ENCODE peak calls at places on chromosomes 5 and 9, in six cellular contexts. One of them, this sample, is unnamed.

GRCh38 chr5:107112207-107112606 is 558.5 kb downstream of the EFNA5 start:
- DNase-seq in NCI-H1105: no peak
- DNase-seq in G401: peak; percentile 92
- DNase-seq in foreskin fibroblast: no peak
- DNase-seq in uterus: no peak
- DNase-seq in myocyte: no peak
- DNase-seq in this sample: no peak

GRCh38 chr5:2762744-2763532 is 11.5 kb upstream of the IRX2 start:
- DNase-seq in uterus: no peak
- DNase-seq in foreskin fibroblast: no peak
- DNase-seq in myocyte: no peak
- DNase-seq in G401: no peak
- DNase-seq in NCI-H1105: no peak
- DNase-seq in this sample: no peak

GRCh38 chr9:20606637-20607036 is 15.7 kb downstream of the MLLT3 start:
- DNase-seq in myocyte: no peak
- DNase-seq in NCI-H1105: no peak
- DNase-seq in G401: no peak
- DNase-seq in foreskin fibroblast: no peak
- DNase-seq in uterus: peak; percentile 17
- DNase-seq in this sample: no peak

GRCh38 chr9:35726876-35727438 is 5.0 kb downstream of the TLN1 start:
- DNase-seq in foreskin fibroblast: peak; percentile 50
- DNase-seq in NCI-H1105: no peak
- DNase-seq in myocyte: peak; percentile 87
- DNase-seq in uterus: no peak
- DNase-seq in G401: peak; percentile 64
- DNase-seq in this sample: no peak

GRCh38 chr5:153640293-153640692 is 149.8 kb downstream of the GRIA1 start:
- DNase-seq in myocyte: no peak
- DNase-seq in NCI-H1105: no peak
- DNase-seq in foreskin fibroblast: no peak
- DNase-seq in uterus: no peak
- DNase-seq in G401: no peak
- DNase-seq in this sample: no peak

GRCh38 chr9:17005085-17005484 is 129.8 kb upstream of the CNTLN start:
- DNase-seq in G401: no peak
- DNase-seq in uterus: peak; percentile 58
- DNase-seq in myocyte: peak; percentile 77
- DNase-seq in foreskin fibroblast: peak; percentile 74
- DNase-seq in NCI-H1105: peak; percentile 21
- DNase-seq in this sample: no peak

GRCh38 chr9:675697-676370 is 165.7 kb upstream of the DMRT1 start:
- DNase-seq in myocyte: no peak
- DNase-seq in foreskin fibroblast: no peak
- DNase-seq in NCI-H1105: no peak
- DNase-seq in G401: no peak
- DNase-seq in uterus: no peak
- DNase-seq in this sample: no peak

GRCh38 chr5:72835633-72836032 is 19.2 kb downstream of the TNPO1 start:
- DNase-seq in G401: no peak
- DNase-seq in myocyte: no peak
- DNase-seq in NCI-H1105: no peak
- DNase-seq in foreskin fibroblast: no peak
- DNase-seq in uterus: no peak
- DNase-seq in this sample: no peak

GRCh38 chr5:180649297-180650039 is at the start of gene FLT4:
- DNase-seq in G401: no peak
- DNase-seq in NCI-H1105: no peak
- DNase-seq in uterus: peak; percentile 7
- DNase-seq in foreskin fibroblast: no peak
- DNase-seq in myocyte: no peak
- DNase-seq in this sample: no peak

GRCh38 chr9:129175825-129176633 is 2.0 kb downstream of the IER5L start:
- DNase-seq in G401: peak; percentile 68
- DNase-seq in uterus: peak; percentile 91
- DNase-seq in NCI-H1105: peak; percentile 56
- DNase-seq in foreskin fibroblast: peak; percentile 91
- DNase-seq in myocyte: peak; percentile 90
- DNase-seq in this sample: peak; percentile 36

GRCh38 chr5:107472620-107473064 is 198.1 kb downstream of the EFNA5 start:
- DNase-seq in myocyte: no peak
- DNase-seq in foreskin fibroblast: no peak
- DNase-seq in NCI-H1105: no peak
- DNase-seq in G401: no peak
- DNase-seq in uterus: no peak
- DNase-seq in this sample: no peak

GRCh38 chr9:94108584-94108983 is 24.3 kb downstream of the PTPDC1 start:
- DNase-seq in G401: peak; percentile 8
- DNase-seq in myocyte: peak; percentile 30
- DNase-seq in foreskin fibroblast: no peak
- DNase-seq in uterus: no peak
- DNase-seq in NCI-H1105: no peak
- DNase-seq in this sample: no peak

GRCh38 chr5:168874713-168875380 is 295.7 kb upstream of the PANK3 start:
- DNase-seq in uterus: no peak
- DNase-seq in G401: no peak
- DNase-seq in foreskin fibroblast: no peak
- DNase-seq in NCI-H1105: no peak
- DNase-seq in myocyte: no peak
- DNase-seq in this sample: no peak

GRCh38 chr5:150209020-150209635 is 19.3 kb downstream of the SLC6A7 start:
- DNase-seq in NCI-H1105: no peak
- DNase-seq in uterus: no peak
- DNase-seq in myocyte: peak; percentile 66
- DNase-seq in foreskin fibroblast: no peak
- DNase-seq in G401: no peak
- DNase-seq in this sample: no peak

GRCh38 chr9:114619205-114619758 is 8.2 kb downstream of the TMEM268 start:
- DNase-seq in uterus: no peak
- DNase-seq in NCI-H1105: no peak
- DNase-seq in foreskin fibroblast: no peak
- DNase-seq in myocyte: no peak
- DNase-seq in G401: no peak
- DNase-seq in this sample: no peak

GRCh38 chr5:39898731-39899130 is 474.0 kb upstream of the DAB2 start:
- DNase-seq in foreskin fibroblast: no peak
- DNase-seq in G401: no peak
- DNase-seq in myocyte: no peak
- DNase-seq in uterus: no peak
- DNase-seq in NCI-H1105: no peak
- DNase-seq in this sample: no peak

GRCh38 chr5:79567926-79568549 is 44.2 kb upstream of the TENT2 start:
- DNase-seq in foreskin fibroblast: no peak
- DNase-seq in myocyte: no peak
- DNase-seq in uterus: no peak
- DNase-seq in G401: no peak
- DNase-seq in NCI-H1105: no peak
- DNase-seq in this sample: no peak

GRCh38 chr5:154197801-154198461 is 7.4 kb downstream of the GALNT10 start:
- DNase-seq in myocyte: peak; percentile 85
- DNase-seq in G401: no peak
- DNase-seq in NCI-H1105: peak; percentile 34
- DNase-seq in foreskin fibroblast: no peak
- DNase-seq in uterus: no peak
- DNase-seq in this sample: peak; percentile 12

GRCh38 chr9:89312154-89312616 is 1.2 kb downstream of the CKS2 start:
- DNase-seq in myocyte: peak; percentile 40
- DNase-seq in foreskin fibroblast: peak; percentile 17
- DNase-seq in G401: no peak
- DNase-seq in NCI-H1105: no peak
- DNase-seq in uterus: no peak
- DNase-seq in this sample: no peak

GRCh38 chr5:151886741-151887261 is 37.9 kb downstream of the GLRA1 start:
- DNase-seq in NCI-H1105: no peak
- DNase-seq in G401: peak; percentile 40
- DNase-seq in uterus: no peak
- DNase-seq in myocyte: peak; percentile 34
- DNase-seq in foreskin fibroblast: peak; percentile 2
- DNase-seq in this sample: no peak

GRCh38 chr9:385818-386398 is 171.2 kb downstream of the DOCK8 start:
- DNase-seq in foreskin fibroblast: peak; percentile 4
- DNase-seq in G401: peak; percentile 55
- DNase-seq in myocyte: peak; percentile 74
- DNase-seq in uterus: peak; percentile 58
- DNase-seq in NCI-H1105: peak; percentile 65
- DNase-seq in this sample: peak; percentile 20

GRCh38 chr9:112020680-112021596 is 124.3 kb downstream of the UGCG start:
- DNase-seq in uterus: no peak
- DNase-seq in NCI-H1105: no peak
- DNase-seq in myocyte: no peak
- DNase-seq in foreskin fibroblast: peak; percentile 66
- DNase-seq in G401: no peak
- DNase-seq in this sample: no peak

GRCh38 chr9:124259273-124260078 is 1.7 kb downstream of the NEK6 start:
- DNase-seq in NCI-H1105: no peak
- DNase-seq in uterus: peak; percentile 83
- DNase-seq in G401: no peak
- DNase-seq in myocyte: peak; percentile 93
- DNase-seq in foreskin fibroblast: peak; percentile 89
- DNase-seq in this sample: no peak

GRCh38 chr9:90007516-90008430 is 403.0 kb downstream of the GADD45G start:
- DNase-seq in G401: no peak
- DNase-seq in myocyte: peak; percentile 98
- DNase-seq in NCI-H1105: no peak
- DNase-seq in uterus: no peak
- DNase-seq in foreskin fibroblast: peak; percentile 3
- DNase-seq in this sample: no peak

GRCh38 chr5:41371741-41372140 is 138.7 kb downstream of the PLCXD3 start:
- DNase-seq in NCI-H1105: no peak
- DNase-seq in G401: no peak
- DNase-seq in myocyte: no peak
- DNase-seq in foreskin fibroblast: peak; percentile 51
- DNase-seq in uterus: no peak
- DNase-seq in this sample: no peak

GRCh38 chr5:32538031-32538547 is 47.3 kb upstream of the SUB1 start:
- DNase-seq in G401: no peak
- DNase-seq in uterus: no peak
- DNase-seq in myocyte: no peak
- DNase-seq in NCI-H1105: no peak
- DNase-seq in foreskin fibroblast: no peak
- DNase-seq in this sample: no peak

GRCh38 chr9:109244179-109245132 is 76.4 kb downstream of the EPB41L4B start:
- DNase-seq in G401: peak; percentile 81
- DNase-seq in myocyte: peak; percentile 70
- DNase-seq in foreskin fibroblast: peak; percentile 45
- DNase-seq in uterus: peak; percentile 56
- DNase-seq in NCI-H1105: peak; percentile 60
- DNase-seq in this sample: peak; percentile 69

GRCh38 chr5:83567741-83568530 is 96.4 kb downstream of the VCAN start:
- DNase-seq in uterus: no peak
- DNase-seq in myocyte: peak; percentile 72
- DNase-seq in foreskin fibroblast: peak; percentile 81
- DNase-seq in NCI-H1105: no peak
- DNase-seq in G401: no peak
- DNase-seq in this sample: no peak

GRCh38 chr9:30846644-30847043 is 1537.8 kb upstream of the ACO1 start:
- DNase-seq in NCI-H1105: no peak
- DNase-seq in myocyte: peak; percentile 1
- DNase-seq in foreskin fibroblast: no peak
- DNase-seq in G401: no peak
- DNase-seq in uterus: no peak
- DNase-seq in this sample: no peak

GRCh38 chr9:121784706-121785426 is 133.4 kb downstream of the DAB2IP start:
- DNase-seq in G401: peak; percentile 43
- DNase-seq in foreskin fibroblast: no peak
- DNase-seq in uterus: no peak
- DNase-seq in NCI-H1105: no peak
- DNase-seq in myocyte: no peak
- DNase-seq in this sample: peak; percentile 8

GRCh38 chr9:70602364-70603019 is 188.0 kb upstream of the KLF9 start:
- DNase-seq in foreskin fibroblast: peak; percentile 78
- DNase-seq in myocyte: peak; percentile 84
- DNase-seq in uterus: peak; percentile 64
- DNase-seq in NCI-H1105: peak; percentile 67
- DNase-seq in G401: peak; percentile 96
- DNase-seq in this sample: peak; percentile 59

GRCh38 chr5:150293091-150293941 is 3.7 kb upstream of the CAMK2A start:
- DNase-seq in G401: no peak
- DNase-seq in myocyte: no peak
- DNase-seq in uterus: no peak
- DNase-seq in foreskin fibroblast: no peak
- DNase-seq in NCI-H1105: no peak
- DNase-seq in this sample: no peak